ENCODE peak calls at places on chromosomes 7 and 10, in five cellular contexts. Y is T-helper 22 cell, H is NCI-H748 treated with DMSO at 0.1 percent for 48 hours, O is ELF-1, J is ecto neural progenitor cell. M is an unnamed sample.

GRCh38 chr7:94394399-94395140 is at the start of gene COL1A2:
- DNase-seq in Y (no peak), O (peak), J (peak), H (no peak), M (no peak)

GRCh38 chr7:71488308-71488707 is 356.4 kb downstream of the GALNT17 start:
- DNase-seq in Y (no peak), H (no peak), J (no peak), O (peak), M (no peak)

GRCh38 chr7:43232376-43232775 is 119.9 kb downstream of the HECW1 start:
- DNase-seq in J (no peak), Y (no peak), H (no peak), O (no peak), M (no peak)

GRCh38 chr7:141208539-141208938 is 134.7 kb downstream of the TMEM178B start:
- DNase-seq in Y (no peak), J (no peak), O (no peak), H (no peak), M (no peak)

GRCh38 chr7:22627136-22627535 is 99.9 kb upstream of the IL6 start:
- DNase-seq in H (no peak), J (no peak), Y (no peak), O (no peak), M (no peak)

GRCh38 chr10:49394933-49395740 is 752 bp downstream of the DRGX start:
- DNase-seq in H (peak), J (no peak), O (peak), Y (no peak), M (no peak)

GRCh38 chr10:8159628-8160165 is 105.2 kb downstream of the GATA3 start:
- DNase-seq in J (no peak), O (no peak), Y (no peak), H (no peak), M (no peak)

GRCh38 chr7:21642422-21642821 is 99.6 kb downstream of the DNAH11 start:
- DNase-seq in J (no peak), O (peak), H (no peak), Y (no peak), M (no peak)

GRCh38 chr7:30278849-30279505 is 5.4 kb upstream of the ZNRF2 start:
- DNase-seq in Y (no peak), O (no peak), H (no peak), J (no peak), M (no peak)

GRCh38 chr10:70970830-70971229 is 82.5 kb upstream of the PCBD1 start:
- DNase-seq in Y (no peak), H (no peak), O (peak), J (no peak), M (no peak)

GRCh38 chr10:107423903-107424302 is 259.4 kb upstream of the SORCS1 start:
- DNase-seq in O (no peak), H (no peak), Y (no peak), J (no peak), M (no peak)

GRCh38 chr10:71933651-71934050 is 30.5 kb upstream of the CHST3 start:
- DNase-seq in H (no peak), O (no peak), Y (no peak), J (no peak), M (no peak)

GRCh38 chr7:412731-413356 is 106.8 kb downstream of the PDGFA start:
- DNase-seq in O (no peak), J (no peak), H (no peak), Y (no peak), M (no peak)

GRCh38 chr7:119664601-119665000 is 608.4 kb upstream of the KCND2 start:
- DNase-seq in H (no peak), J (no peak), O (no peak), Y (no peak), M (no peak)

GRCh38 chr7:142384508-142384922 is 126.7 kb upstream of the PRSS58 start:
- DNase-seq in J (no peak), Y (no peak), O (no peak), H (no peak), M (no peak)

GRCh38 chr10:7697304-7697822 is 5.8 kb upstream of the ITIH2 start:
- DNase-seq in Y (no peak), J (no peak), H (no peak), O (no peak), M (no peak)

GRCh38 chr7:92053312-92053711 is 81.0 kb downstream of the CYP51A1 start:
- DNase-seq in J (no peak), Y (no peak), H (no peak), O (no peak), M (no peak)

GRCh38 chr10:58920655-58921003 is 255.8 kb upstream of the PHYHIPL start:
- DNase-seq in J (no peak), Y (no peak), H (no peak), O (no peak), M (no peak)

M was measured in effector memory CD4-positive, alpha-beta T cell.